ENCODE peak calls at places on chromosomes 5 and 9, in ten cellular contexts. D is left lobe of liver; R is activated T-helper 17 cell treated with anti-CD3 and anti-CD28 coated beads, Interleukin-2, amount 50 U/mL, for 72 hours; Q is B cell; P is stimulated activated effector memory CD8-positive, alpha-beta T cell treated with anti-CD3 and anti-CD28 coated beads, Interleukin-12 subunit alpha, Interleukin-12 subunit beta, amount 100 ng/mL, for 72 hours; K is natural killer cell; H is HCT116; N is stimulated activated naive CD8-positive, alpha-beta T cell treated with anti-CD3 and anti-CD28 coated beads, Interleukin-15, amount 100 ng/mL, for 72 hours; B is activated naive CD8-positive, alpha-beta T cell treated with anti-CD3 and anti-CD28 coated beads, Interleukin-2, amount 50 U/mL, for 24 hours; E is activated CD4-positive, CD25-positive, alpha-beta regulatory T cell treated with anti-CD3 and anti-CD28 coated beads, Interleukin-2, amount 50 U/mL, for 24 hours. G is an unnamed sample.

GRCh38 chr9:122228191-122228905 is 409 bp downstream of the LHX6 start:
- ATAC-seq in R (no peak), N (peak), B (peak), Q (peak), E (no peak), K (no peak), D (peak), H (peak), P (peak), G (peak)

GRCh38 chr5:157903117-157903450 is 44.1 kb upstream of the CLINT1 start:
- ATAC-seq in N (no peak), R (no peak), Q (no peak), K (no peak), B (no peak), P (no peak), E (no peak), D (no peak), H (no peak), G (peak)

GRCh38 chr9:96126321-96126881 is 175.6 kb downstream of the HSD17B3 start:
- ATAC-seq in Q (no peak), E (no peak), N (no peak), R (no peak), H (no peak), K (no peak), D (no peak), P (no peak), B (no peak), G (no peak)

GRCh38 chr9:18459958-18460584 is 13.9 kb upstream of the ADAMTSL1 start:
- ATAC-seq in D (no peak), K (no peak), H (no peak), B (no peak), E (no peak), N (no peak), Q (no peak), P (no peak), R (no peak), G (peak)

GRCh38 chr9:107707915-107708441 is 218.4 kb upstream of the KLF4 start:
- ATAC-seq in R (no peak), Q (no peak), P (no peak), K (no peak), E (no peak), B (no peak), N (no peak), H (no peak), D (no peak), G (peak)

GRCh38 chr5:154967419-154968024 is 26.6 kb downstream of the MRPL22 start:
- ATAC-seq in R (no peak), K (no peak), P (no peak), D (peak), E (no peak), B (no peak), Q (no peak), H (peak), N (no peak), G (peak)

GRCh38 chr5:32004404-32004803 is 169.7 kb downstream of the GOLPH3 start:
- ATAC-seq in N (no peak), E (no peak), P (no peak), K (no peak), H (no peak), Q (no peak), R (no peak), D (no peak), B (no peak), G (no peak)

GRCh38 chr5:6758201-6758600 is 45.0 kb downstream of the TENT4A start:
- ATAC-seq in P (no peak), Q (no peak), D (peak), K (peak), N (peak), B (no peak), R (no peak), H (peak), E (no peak), G (no peak)

GRCh38 chr5:172931001-172931536 is 28.2 kb upstream of the RPL26L1 start:
- ATAC-seq in E (no peak), B (peak), P (peak), H (no peak), Q (peak), R (no peak), D (peak), K (no peak), N (no peak), G (peak)

GRCh38 chr5:54832846-54833245 is 152.5 kb downstream of the ESM1 start:
- ATAC-seq in B (no peak), D (peak), R (no peak), Q (peak), P (peak), K (peak), N (peak), E (peak), H (no peak), G (no peak)

GRCh38 chr9:94805585-94805984 is 79.1 kb downstream of the AOPEP start:
- ATAC-seq in E (no peak), B (no peak), Q (no peak), N (no peak), H (peak), P (no peak), D (no peak), K (no peak), R (no peak), G (no peak)

GRCh38 chr9:75604661-75605060 is 285.8 kb upstream of the PCSK5 start:
- ATAC-seq in R (no peak), B (no peak), K (no peak), E (no peak), H (no peak), Q (no peak), N (no peak), P (no peak), D (no peak), G (no peak)